ENCODE peak calls at places on chromosomes 2 and 18, in eight cellular contexts. K, O, P, Q, T, X, H and G are unnamed samples.

GRCh38 chr18:36724591-36725001 is 104.2 kb downstream of the TPGS2 start:
- DNase-seq in K (no peak), O (no peak), P (no peak), Q (no peak), T (peak), X (no peak), H (no peak), G (no peak)

GRCh38 chr2:236179653-236180500 is 11.7 kb upstream of the GBX2 start:
- DNase-seq in K (no peak), O (no peak), P (no peak), Q (no peak), T (peak), X (no peak), H (no peak), G (no peak)

GRCh38 chr18:61991201-61991600 is 98.4 kb upstream of the RNF152 start:
- DNase-seq in K (no peak), O (no peak), P (no peak), Q (no peak), T (peak), X (no peak), H (no peak), G (no peak)

GRCh38 chr2:15758779-15759343 is 167.2 kb downstream of the DDX1 start:
- DNase-seq in K (no peak), O (no peak), P (no peak), Q (no peak), T (no peak), X (no peak), H (no peak), G (no peak)

GRCh38 chr18:67359868-67360838 is 156.4 kb downstream of the DSEL start:
- DNase-seq in K (no peak), O (peak), P (no peak), Q (peak), T (peak), X (no peak), H (no peak), G (peak)

GRCh38 chr2:2057125-2057721 is 273.9 kb downstream of the MYT1L start:
- DNase-seq in K (peak), O (peak), P (peak), Q (no peak), T (peak), X (peak), H (peak), G (no peak)

GRCh38 chr18:45825258-45825744 is at the start of gene SIGLEC15:
- DNase-seq in K (no peak), O (no peak), P (no peak), Q (no peak), T (no peak), X (no peak), H (no peak), G (no peak)

GRCh38 chr2:238720232-238720672 is 127.6 kb upstream of the TWIST2 start:
- DNase-seq in K (peak), O (peak), P (peak), Q (no peak), T (peak), X (peak), H (peak), G (no peak)

GRCh38 chr2:19021100-19021476 is 337.3 kb downstream of the OSR1 start:
- DNase-seq in K (no peak), O (no peak), P (no peak), Q (no peak), T (peak), X (no peak), H (no peak), G (no peak)

GRCh38 chr18:9536354-9537152 is 61.2 kb downstream of the RALBP1 start:
- DNase-seq in K (no peak), O (no peak), P (no peak), Q (no peak), T (peak), X (no peak), H (no peak), G (no peak)

GRCh38 chr2:174681983-174682577 is 82.2 kb downstream of the CHRNA1 start:
- DNase-seq in K (peak), O (peak), P (peak), Q (no peak), T (peak), X (peak), H (peak), G (no peak)

GRCh38 chr2:163600801-163601200 is 135.0 kb downstream of the FIGN start:
- DNase-seq in K (no peak), O (no peak), P (no peak), Q (no peak), T (no peak), X (no peak), H (no peak), G (no peak)

GRCh38 chr18:75128911-75129716 is 79.8 kb downstream of the PTGR3 start:
- DNase-seq in K (no peak), O (no peak), P (no peak), Q (no peak), T (no peak), X (no peak), H (no peak), G (no peak)

GRCh38 chr2:234564719-234565118 is 67.8 kb upstream of the ARL4C start:
- DNase-seq in K (no peak), O (no peak), P (no peak), Q (no peak), T (peak), X (no peak), H (no peak), G (no peak)

GRCh38 chr2:207051345-207051959 is 112.1 kb downstream of the CPO start:
- DNase-seq in K (no peak), O (no peak), P (no peak), Q (no peak), T (peak), X (no peak), H (no peak), G (no peak)

GRCh38 chr2:68706637-68707036 is 28.0 kb upstream of the ARHGAP25 start:
- DNase-seq in K (no peak), O (no peak), P (no peak), Q (no peak), T (no peak), X (no peak), H (no peak), G (no peak)